ENCODE peak calls at places on chromosomes 11 and 22, in ten cellular contexts. I is adrenal gland, M is A549, X is left ventricle myocardium inferior, H is OCI-LY7, U is endothelial cell of umbilical vein, P is IMR-90, F is lower lobe of right lung, D is stomach, O is heart left ventricle. Z is an unnamed sample.

GRCh38 chr22:31046591-31047226 is 34.4 kb upstream of the SMTN start:
- DNase-seq in O (peak; percentile 91), M (no peak), F (peak; percentile 56), I (peak; percentile 68), H (no peak), U (peak; percentile 93), X (peak; percentile 75), P (peak; percentile 13), D (peak; percentile 28), Z (no peak)

GRCh38 chr22:31244044-31244942 is 32.2 kb downstream of the LIMK2 start:
- DNase-seq in M (peak; percentile 51), H (no peak), P (peak; percentile 80), X (no peak), O (no peak), F (no peak), D (no peak), U (peak; percentile 82), I (no peak), Z (no peak)

GRCh38 chr11:76380161-76380976 is 563 bp downstream of the THAP12 start:
- DNase-seq in F (peak; percentile 62), H (peak; percentile 45), X (no peak), I (peak; percentile 36), M (peak; percentile 23), U (peak; percentile 28), D (no peak), P (peak; percentile 13), O (peak; percentile 29), Z (peak; percentile 53)

GRCh38 chr11:70394211-70394950 is 3.9 kb upstream of the CTTN start:
- DNase-seq in P (no peak), F (no peak), D (no peak), X (no peak), M (no peak), I (no peak), H (no peak), U (no peak), O (no peak), Z (no peak)

GRCh38 chr22:17281026-17281809 is 62.0 kb upstream of the ADA2 start:
- DNase-seq in O (peak; percentile 1), I (no peak), U (no peak), X (no peak), H (no peak), F (no peak), M (no peak), P (no peak), D (no peak), Z (no peak)

GRCh38 chr11:93330446-93330984 is at the start of gene DEUP1:
- DNase-seq in U (peak; percentile 1), X (peak; percentile 38), P (no peak), I (peak; percentile 76), F (peak; percentile 66), O (peak; percentile 24), H (no peak), M (peak; percentile 2), D (peak; percentile 43), Z (no peak)

GRCh38 chr11:119316729-119317591 is at the start of gene MCAM:
- DNase-seq in P (peak; percentile 48), X (peak; percentile 50), H (no peak), F (no peak), I (peak; percentile 24), D (no peak), U (peak; percentile 65), O (peak; percentile 64), M (no peak), Z (no peak)

GRCh38 chr11:80993561-80993960 is 1552.7 kb upstream of the TENM4 start:
- DNase-seq in X (no peak), M (no peak), P (no peak), F (no peak), I (no peak), O (no peak), U (no peak), H (no peak), D (no peak), Z (no peak)

GRCh38 chr22:21762712-21763581 is 27.4 kb upstream of the YPEL1 start:
- DNase-seq in H (no peak), I (no peak), P (no peak), D (no peak), U (no peak), O (no peak), F (no peak), X (no peak), M (no peak), Z (peak; percentile 52)

GRCh38 chr11:58061813-58062212 is 31.1 kb downstream of the OR6Q1 start:
- DNase-seq in P (peak; percentile 95), H (no peak), M (no peak), I (no peak), O (no peak), D (no peak), U (peak; percentile 10), F (no peak), X (no peak), Z (no peak)

GRCh38 chr11:58513747-58514367 is 6.0 kb upstream of the OR5B21 start:
- DNase-seq in U (peak; percentile 73), H (peak; percentile 41), P (peak; percentile 76), X (no peak), I (no peak), M (peak; percentile 33), D (no peak), O (no peak), F (no peak), Z (no peak)

GRCh38 chr11:37712246-37712645 is 1114.2 kb upstream of the RAG2 start:
- DNase-seq in X (no peak), H (no peak), I (no peak), O (no peak), F (no peak), M (no peak), P (peak; percentile 6), U (no peak), D (no peak), Z (no peak)

GRCh38 chr11:63226488-63227114 is 16.8 kb downstream of the SLC22A25 start:
- DNase-seq in F (no peak), X (no peak), P (no peak), D (no peak), H (no peak), U (no peak), I (no peak), O (no peak), M (no peak), Z (no peak)

GRCh38 chr11:65433657-65434056 is 11.1 kb downstream of the NEAT1 start:
- DNase-seq in X (no peak), M (no peak), P (peak; percentile 16), I (peak; percentile 6), O (no peak), D (no peak), U (no peak), F (no peak), H (no peak), Z (no peak)
- H3K4me3 ChIP-seq in X (peak overlapping the region; percentile 80), M (no peak overlapping the region), P (no peak overlapping the region), I (peak overlapping the region; percentile 28), O (no peak overlapping the region), D (peak overlapping the region; percentile 17), U (no peak overlapping the region), F (no peak overlapping the region), H (peak overlapping the region; percentile 44), Z (no peak overlapping the region)

GRCh38 chr11:12395333-12395732 is 18.0 kb downstream of the PARVA start:
- DNase-seq in O (no peak), F (no peak), U (no peak), M (no peak), D (no peak), P (no peak), I (no peak), H (no peak), X (no peak), Z (no peak)

GRCh38 chr11:12390687-12391110 is 13.3 kb downstream of the PARVA start:
- DNase-seq in D (no peak), H (no peak), X (no peak), I (no peak), U (no peak), F (no peak), P (no peak), O (no peak), M (no peak), Z (no peak)

GRCh38 chr11:12392672-12393071 is 15.3 kb downstream of the PARVA start:
- DNase-seq in H (no peak), F (no peak), D (no peak), P (no peak), O (no peak), I (no peak), M (no peak), X (no peak), U (no peak), Z (no peak)

GRCh38 chr11:12394601-12395000 is 17.2 kb downstream of the PARVA start:
- DNase-seq in X (no peak), D (no peak), M (no peak), P (no peak), I (no peak), U (no peak), O (no peak), F (no peak), H (no peak), Z (no peak)

DNA sequence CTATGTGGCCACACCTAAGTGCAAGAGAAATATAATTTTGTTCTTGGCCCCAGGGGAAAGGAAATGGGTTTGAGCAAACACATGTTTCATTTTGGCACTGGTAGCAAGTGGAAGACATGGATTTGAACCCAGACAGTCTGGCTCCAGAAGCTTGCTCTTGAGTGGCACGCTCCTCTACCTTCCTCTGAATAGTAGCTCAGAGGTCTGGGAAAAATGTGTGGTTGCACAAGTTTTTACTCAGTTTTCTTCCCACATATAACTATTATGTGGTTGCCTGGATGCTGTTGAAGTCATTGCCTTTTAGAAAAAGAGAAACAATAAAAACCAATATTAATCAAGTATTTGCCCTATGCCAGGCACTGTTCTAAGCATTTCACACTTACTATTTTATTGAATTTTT is 16.3 kb downstream of the PARVA start:
- DNase-seq in P (no peak), H (no peak), O (no peak), I (no peak), X (no peak), D (no peak), M (no peak), U (no peak), F (no peak), Z (no peak)
- H3K4me1 ChIP-seq in P (peaks cover 34% of the 10 kb centered on the region), H (no peaks in the 10 kb centered on the region), O (peaks cover 49% of the 10 kb centered on the region), I (peaks cover 23% of the 10 kb centered on the region), X (peaks cover 59% of the 10 kb centered on the region), D (peaks cover 50% of the 10 kb centered on the region), M (peaks cover 16% of the 10 kb centered on the region), U (peaks cover 9% of the 10 kb centered on the region), F (peaks cover 28% of the 10 kb centered on the region), Z (no peaks in the 10 kb centered on the region)

DNA sequence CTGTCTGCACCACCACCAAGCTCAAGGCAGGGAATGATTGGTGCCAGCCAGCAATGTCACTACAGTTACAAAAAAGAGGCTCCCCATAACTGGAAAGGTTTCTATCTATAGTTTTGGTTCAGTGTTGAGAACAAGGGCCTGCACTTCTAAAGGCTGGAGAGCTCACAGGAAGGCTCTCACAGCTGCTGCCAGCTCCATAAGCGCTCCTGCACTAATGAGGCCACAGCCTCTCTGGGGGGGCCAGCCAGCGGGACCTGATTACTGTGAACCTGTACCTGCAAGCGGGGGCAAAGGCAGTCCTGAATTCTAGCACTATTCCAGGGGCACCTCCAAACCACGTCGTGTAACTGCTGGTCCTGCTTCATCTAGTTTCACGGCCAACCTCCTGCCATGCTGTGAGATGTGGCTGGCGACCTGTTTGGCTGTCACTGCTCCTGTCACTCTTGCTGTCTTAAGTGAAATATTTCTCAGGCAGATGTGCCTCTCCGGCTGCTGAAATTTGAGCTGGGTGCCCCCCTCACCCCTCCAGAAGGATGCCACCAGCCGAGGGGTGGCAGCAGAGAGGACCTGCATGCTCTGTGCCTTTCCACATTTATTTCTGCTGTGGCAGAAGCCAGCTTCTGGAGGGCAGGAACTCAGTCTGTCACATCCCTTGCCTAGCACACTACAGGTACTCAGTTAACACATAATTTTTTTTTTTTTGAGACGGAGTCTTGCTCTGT is 53.3 kb upstream of the ARFGAP3 start:
- DNase-seq in U (no peak), P (no peak), H (no peak), D (no peak), I (no peak), M (no peak), X (no peak), F (peak; percentile 25), O (no peak), Z (no peak)
- TF ChIP-seq CTCF in U (no peak), P (no peak), H (no peak), D (no peak), I (no peak), M (no peak), X (peak; percentile 39), F (no peak), O (peak; percentile 28), Z (no peak)

GRCh38 chr22:39097098-39098020 is at the start of gene APOBEC3H:
- DNase-seq in X (no peak), D (no peak), M (no peak), H (no peak), P (no peak), F (peak; percentile 72), I (no peak), U (no peak), O (peak; percentile 32), Z (no peak)
- H3K4me3 ChIP-seq in X (peak within 1 kb of the TSS; percentile 22), D (no peak within 1 kb of the TSS), M (no peak within 1 kb of the TSS), H (no peak within 1 kb of the TSS), P (no peak within 1 kb of the TSS), F (no peak within 1 kb of the TSS), I (no peak within 1 kb of the TSS), U (no peak within 1 kb of the TSS), O (no peak within 1 kb of the TSS), Z (no peak within 1 kb of the TSS)